ENCODE peak calls at places on chromosomes 6 and 20, in six cellular contexts. One of them, this sample, is unnamed.
A peak's percentile ranks its signal among the peaks of the same experiment; 100 is the strongest.

GRCh38 chr6:132289761-132290160 is 111.5 kb downstream of the MOXD1 start:
- DNase-seq in nephron progenitor cell: no peak
- DNase-seq in H9: no peak
- DNase-seq in MCF 10A: no peak
- DNase-seq in psoas muscle: no peak
- DNase-seq in neural crest cell: no peak
- DNase-seq in this sample: no peak

GRCh38 chr6:46771556-46771955 is 21.6 kb upstream of the MEP1A start:
- DNase-seq in psoas muscle: no peak
- DNase-seq in nephron progenitor cell: no peak
- DNase-seq in neural crest cell: no peak
- DNase-seq in MCF 10A: no peak
- DNase-seq in H9: no peak
- DNase-seq in this sample: no peak

GRCh38 chr6:39188101-39188455 is 41.2 kb downstream of the KCNK5 start:
- DNase-seq in H9: no peak
- DNase-seq in psoas muscle: no peak
- DNase-seq in MCF 10A: no peak
- DNase-seq in nephron progenitor cell: no peak
- DNase-seq in neural crest cell: no peak
- DNase-seq in this sample: no peak

GRCh38 chr6:163341671-163342070 is 72.8 kb upstream of the QKI start:
- DNase-seq in nephron progenitor cell: no peak
- DNase-seq in H9: no peak
- DNase-seq in neural crest cell: no peak
- DNase-seq in psoas muscle: peak; percentile 62
- DNase-seq in MCF 10A: no peak
- DNase-seq in this sample: no peak

GRCh38 chr20:39986231-39986904 is 702.7 kb downstream of the MAFB start:
- DNase-seq in H9: no peak
- DNase-seq in psoas muscle: peak; percentile 90
- DNase-seq in nephron progenitor cell: no peak
- DNase-seq in MCF 10A: peak; percentile 13
- DNase-seq in neural crest cell: peak; percentile 6
- DNase-seq in this sample: peak; percentile 57

GRCh38 chr20:45905505-45906079 is 6.4 kb downstream of the PLTP start:
- DNase-seq in nephron progenitor cell: no peak
- DNase-seq in neural crest cell: no peak
- DNase-seq in psoas muscle: no peak
- DNase-seq in H9: no peak
- DNase-seq in MCF 10A: peak; percentile 91
- DNase-seq in this sample: no peak

GRCh38 chr6:30206799-30207618 is 6.2 kb downstream of the TRIM26 start:
- DNase-seq in MCF 10A: peak; percentile 87
- DNase-seq in nephron progenitor cell: peak; percentile 25
- DNase-seq in H9: peak; percentile 63
- DNase-seq in neural crest cell: no peak
- DNase-seq in psoas muscle: no peak
- DNase-seq in this sample: no peak

GRCh38 chr6:158018851-158019361 is 37.2 kb downstream of the SYNJ2 start:
- DNase-seq in H9: no peak
- DNase-seq in nephron progenitor cell: no peak
- DNase-seq in MCF 10A: peak; percentile 49
- DNase-seq in neural crest cell: no peak
- DNase-seq in psoas muscle: no peak
- DNase-seq in this sample: no peak

GRCh38 chr6:119129148-119129967 is 50.9 kb upstream of the FAM184A start:
- DNase-seq in neural crest cell: peak; percentile 28
- DNase-seq in psoas muscle: no peak
- DNase-seq in MCF 10A: peak; percentile 81
- DNase-seq in H9: peak; percentile 42
- DNase-seq in nephron progenitor cell: peak; percentile 15
- DNase-seq in this sample: no peak

GRCh38 chr6:116419069-116419468 is 42.1 kb upstream of the CALHM6 start:
- DNase-seq in H9: no peak
- DNase-seq in MCF 10A: peak; percentile 30
- DNase-seq in psoas muscle: no peak
- DNase-seq in nephron progenitor cell: no peak
- DNase-seq in neural crest cell: no peak
- DNase-seq in this sample: no peak

GRCh38 chr6:3849681-3850450 is 693 bp downstream of the FAM50B start:
- DNase-seq in psoas muscle: peak; percentile 71
- DNase-seq in nephron progenitor cell: no peak
- DNase-seq in H9: peak; percentile 37
- DNase-seq in neural crest cell: no peak
- DNase-seq in MCF 10A: no peak
- DNase-seq in this sample: peak; percentile 25

GRCh38 chr6:72461144-72461543 is 160.7 kb upstream of the KCNQ5 start:
- DNase-seq in neural crest cell: no peak
- DNase-seq in H9: no peak
- DNase-seq in MCF 10A: no peak
- DNase-seq in psoas muscle: no peak
- DNase-seq in nephron progenitor cell: no peak
- DNase-seq in this sample: no peak

GRCh38 chr20:54257090-54257816 is 49.4 kb downstream of the PFDN4 start:
- DNase-seq in nephron progenitor cell: no peak
- DNase-seq in H9: no peak
- DNase-seq in MCF 10A: peak; percentile 89
- DNase-seq in neural crest cell: no peak
- DNase-seq in psoas muscle: no peak
- DNase-seq in this sample: no peak

GRCh38 chr6:53673138-53673801 is 7.7 kb upstream of the KLHL31 start:
- DNase-seq in H9: no peak
- DNase-seq in neural crest cell: no peak
- DNase-seq in nephron progenitor cell: no peak
- DNase-seq in psoas muscle: no peak
- DNase-seq in MCF 10A: peak; percentile 86
- DNase-seq in this sample: no peak

GRCh38 chr6:157019733-157020132 is 242.6 kb downstream of the ARID1B start:
- DNase-seq in MCF 10A: no peak
- DNase-seq in neural crest cell: no peak
- DNase-seq in H9: no peak
- DNase-seq in nephron progenitor cell: no peak
- DNase-seq in psoas muscle: no peak
- DNase-seq in this sample: no peak

GRCh38 chr20:50413088-50413500 is 97.1 kb upstream of the PTPN1 start:
- DNase-seq in psoas muscle: no peak
- DNase-seq in MCF 10A: peak; percentile 98
- DNase-seq in neural crest cell: no peak
- DNase-seq in H9: no peak
- DNase-seq in nephron progenitor cell: no peak
- DNase-seq in this sample: no peak

GRCh38 chr20:41733151-41733550 is 115.0 kb upstream of the CHD6 start:
- DNase-seq in psoas muscle: no peak
- DNase-seq in nephron progenitor cell: no peak
- DNase-seq in H9: no peak
- DNase-seq in MCF 10A: no peak
- DNase-seq in neural crest cell: no peak
- DNase-seq in this sample: no peak

GRCh38 chr20:48691523-48691922 is 136.3 kb downstream of the PREX1 start:
- DNase-seq in neural crest cell: no peak
- DNase-seq in psoas muscle: no peak
- DNase-seq in H9: no peak
- DNase-seq in MCF 10A: peak; percentile 12
- DNase-seq in nephron progenitor cell: no peak
- DNase-seq in this sample: no peak

GRCh38 chr6:44738652-44739141 is 351.2 kb downstream of the CDC5L start:
- DNase-seq in psoas muscle: peak; percentile 57
- DNase-seq in H9: no peak
- DNase-seq in MCF 10A: peak; percentile 75
- DNase-seq in neural crest cell: peak; percentile 12
- DNase-seq in nephron progenitor cell: peak; percentile 17
- DNase-seq in this sample: peak; percentile 42

GRCh38 chr6:16760536-16761468 is at the start of gene ATXN1:
- DNase-seq in MCF 10A: peak; percentile 53
- DNase-seq in psoas muscle: peak; percentile 78
- DNase-seq in H9: peak; percentile 54
- DNase-seq in nephron progenitor cell: peak; percentile 69
- DNase-seq in neural crest cell: peak; percentile 54
- DNase-seq in this sample: peak; percentile 63

GRCh38 chr6:7112741-7113313 is 5.1 kb downstream of the RREB1 start:
- DNase-seq in nephron progenitor cell: peak; percentile 29
- DNase-seq in psoas muscle: no peak
- DNase-seq in MCF 10A: peak; percentile 20
- DNase-seq in H9: no peak
- DNase-seq in neural crest cell: no peak
- DNase-seq in this sample: peak; percentile 29

GRCh38 chr6:10719386-10720228 is 3.3 kb upstream of the TMEM14C start:
- DNase-seq in neural crest cell: no peak
- DNase-seq in H9: no peak
- DNase-seq in MCF 10A: no peak
- DNase-seq in nephron progenitor cell: no peak
- DNase-seq in psoas muscle: peak; percentile 54
- DNase-seq in this sample: no peak

GRCh38 chr6:91645811-91646210 is 1058.9 kb upstream of the MAP3K7 start:
- DNase-seq in neural crest cell: no peak
- DNase-seq in psoas muscle: no peak
- DNase-seq in MCF 10A: no peak
- DNase-seq in nephron progenitor cell: no peak
- DNase-seq in H9: no peak
- DNase-seq in this sample: no peak

GRCh38 chr6:15663057-15663638 is 320 bp upstream of the DTNBP1 start:
- DNase-seq in psoas muscle: no peak
- DNase-seq in neural crest cell: no peak
- DNase-seq in nephron progenitor cell: no peak
- DNase-seq in H9: no peak
- DNase-seq in MCF 10A: peak; percentile 69
- DNase-seq in this sample: no peak

GRCh38 chr6:28211840-28212509 is 13.1 kb upstream of the ZSCAN9 start:
- DNase-seq in neural crest cell: no peak
- DNase-seq in H9: peak; percentile 41
- DNase-seq in MCF 10A: no peak
- DNase-seq in nephron progenitor cell: no peak
- DNase-seq in psoas muscle: no peak
- DNase-seq in this sample: no peak

GRCh38 chr6:156717542-156717941 is 59.6 kb upstream of the ARID1B start:
- DNase-seq in MCF 10A: no peak
- DNase-seq in H9: no peak
- DNase-seq in nephron progenitor cell: no peak
- DNase-seq in neural crest cell: no peak
- DNase-seq in psoas muscle: no peak
- DNase-seq in this sample: no peak

DNA sequence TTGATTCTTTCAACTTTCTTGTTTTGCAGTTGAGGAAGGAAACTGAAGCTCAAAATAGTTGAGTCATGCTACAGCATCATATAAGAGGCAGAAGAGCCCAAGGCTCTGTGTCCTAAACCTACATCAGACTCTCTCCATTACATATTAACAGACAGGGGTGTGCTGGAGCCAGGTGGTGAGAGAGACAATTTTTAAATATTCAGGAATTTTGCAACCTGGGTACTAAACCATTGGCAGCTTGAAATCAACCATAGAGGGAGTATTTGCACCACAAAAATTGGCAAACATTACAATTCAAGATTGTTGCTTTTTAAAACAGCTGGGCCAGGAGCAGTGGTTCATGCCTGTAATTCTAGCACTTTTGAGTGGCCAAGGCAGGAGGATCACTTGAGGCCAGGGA is 65.8 kb upstream of the SOX4 start:
- DNase-seq in MCF 10A: no peak
- DNase-seq in neural crest cell: no peak
- DNase-seq in H9: no peak
- DNase-seq in nephron progenitor cell: no peak
- DNase-seq in psoas muscle: no peak
- DNase-seq in this sample: no peak
- TF ChIP-seq CTCF in MCF 10A: no peak
- TF ChIP-seq CTCF in neural crest cell: no peak
- TF ChIP-seq CTCF in H9: no peak
- TF ChIP-seq CTCF in nephron progenitor cell: no peak
- TF ChIP-seq CTCF in psoas muscle: no peak
- TF ChIP-seq CTCF in this sample: no peak

GRCh38 chr6:137661601-137662000 is 167.4 kb upstream of the OLIG3 start:
- DNase-seq in MCF 10A: peak; percentile 31
- DNase-seq in H9: peak; percentile 45
- DNase-seq in nephron progenitor cell: no peak
- DNase-seq in psoas muscle: no peak
- DNase-seq in neural crest cell: no peak
- DNase-seq in this sample: peak; percentile 30
- TF ChIP-seq CTCF in MCF 10A: peak; percentile 26
- TF ChIP-seq CTCF in H9: peak; percentile 67
- TF ChIP-seq CTCF in nephron progenitor cell: no peak
- TF ChIP-seq CTCF in psoas muscle: peak; percentile 14
- TF ChIP-seq CTCF in neural crest cell: peak; percentile 25
- TF ChIP-seq CTCF in this sample: peak; percentile 28

DNA sequence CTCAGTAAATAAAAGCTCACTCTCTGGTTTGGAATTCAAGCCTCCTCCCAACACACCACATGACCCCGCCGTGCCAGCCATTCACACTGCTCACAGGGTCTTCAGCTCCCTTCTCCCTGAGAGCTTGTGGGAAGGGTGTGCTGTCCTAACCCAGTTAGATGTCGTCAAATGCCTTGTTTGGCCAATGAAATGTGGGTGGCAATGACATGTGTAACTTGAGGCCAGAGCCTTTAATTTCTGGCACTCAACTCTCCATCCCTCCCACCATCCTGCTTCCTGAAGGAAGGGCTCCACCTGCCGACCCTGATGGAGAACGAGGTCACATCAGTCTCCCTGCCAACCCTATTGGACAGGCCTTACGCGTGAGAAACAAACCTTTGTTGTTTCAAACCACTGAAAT is 224.5 kb upstream of the AGPAT4 start:
- DNase-seq in H9: peak; percentile 88
- DNase-seq in neural crest cell: no peak
- DNase-seq in psoas muscle: peak; percentile 58
- DNase-seq in MCF 10A: peak; percentile 80
- DNase-seq in nephron progenitor cell: peak; percentile 46
- DNase-seq in this sample: peak; percentile 41
- TF ChIP-seq CTCF in H9: peak; percentile 76
- TF ChIP-seq CTCF in neural crest cell: peak; percentile 30
- TF ChIP-seq CTCF in psoas muscle: peak; percentile 60
- TF ChIP-seq CTCF in MCF 10A: peak; percentile 62
- TF ChIP-seq CTCF in nephron progenitor cell: no peak
- TF ChIP-seq CTCF in this sample: no peak

GRCh38 chr6:73610444-73611275 is 43.1 kb downstream of the SLC17A5 start:
- DNase-seq in MCF 10A: peak; percentile 64
- DNase-seq in nephron progenitor cell: no peak
- DNase-seq in H9: no peak
- DNase-seq in neural crest cell: no peak
- DNase-seq in psoas muscle: no peak
- DNase-seq in this sample: no peak
- TF ChIP-seq CTCF in MCF 10A: peak; percentile 42
- TF ChIP-seq CTCF in nephron progenitor cell: peak; percentile 46
- TF ChIP-seq CTCF in H9: peak; percentile 74
- TF ChIP-seq CTCF in neural crest cell: peak; percentile 79
- TF ChIP-seq CTCF in psoas muscle: peak; percentile 75
- TF ChIP-seq CTCF in this sample: peak; percentile 66

This sample was measured in glutamatergic neuron.